ENCODE peak calls at places on chromosomes 13 and 19, in ten cellular contexts. J, F, N, D, B, U, O, L, V and Y are unnamed samples.

GRCh38 chr19:3129112-3129511 is 6.7 kb upstream of the GNA15 start:
- DNase-seq in J (no peak), F (peak), N (no peak), D (no peak), B (peak), U (no peak), O (no peak), L (no peak), V (no peak), Y (no peak)

GRCh38 chr13:94707400-94708021 is 4.8 kb downstream of the SOX21 start:
- DNase-seq in J (no peak), F (no peak), N (peak), D (no peak), B (no peak), U (peak), O (no peak), L (peak), V (no peak), Y (peak)

GRCh38 chr19:27966390-27966816 is 1246.5 kb downstream of the UQCRFS1 start:
- DNase-seq in J (no peak), F (peak), N (no peak), D (no peak), B (peak), U (no peak), O (no peak), L (peak), V (no peak), Y (no peak)

GRCh38 chr19:34150558-34150957 is 21.7 kb upstream of the LSM14A start:
- DNase-seq in J (no peak), F (no peak), N (no peak), D (no peak), B (no peak), U (peak), O (no peak), L (no peak), V (no peak), Y (peak)

GRCh38 chr19:50461066-50461875 is 15.0 kb upstream of the EMC10 start:
- DNase-seq in J (no peak), F (peak), N (peak), D (no peak), B (peak), U (peak), O (peak), L (peak), V (peak), Y (peak)

GRCh38 chr19:39372047-39372802 is 18.7 kb downstream of the PAF1 start:
- DNase-seq in J (peak), F (peak), N (no peak), D (peak), B (no peak), U (no peak), O (peak), L (no peak), V (no peak), Y (no peak)

GRCh38 chr19:389935-390289 is 19.0 kb downstream of the C2CD4C start:
- DNase-seq in J (no peak), F (no peak), N (no peak), D (no peak), B (no peak), U (no peak), O (no peak), L (no peak), V (no peak), Y (no peak)

GRCh38 chr19:54430306-54431254 is 15.3 kb downstream of the TTYH1 start:
- DNase-seq in J (no peak), F (no peak), N (peak), D (no peak), B (no peak), U (peak), O (peak), L (peak), V (peak), Y (peak)

GRCh38 chr19:30403583-30403982 is 31.4 kb downstream of the ZNF536 start:
- DNase-seq in J (no peak), F (no peak), N (no peak), D (no peak), B (no peak), U (no peak), O (no peak), L (no peak), V (no peak), Y (no peak)

GRCh38 chr19:44875666-44876418 is 15.2 kb upstream of the TOMM40 start:
- DNase-seq in J (no peak), F (peak), N (no peak), D (no peak), B (no peak), U (no peak), O (peak), L (no peak), V (no peak), Y (no peak)

GRCh38 chr13:107866007-107866665 is 349.2 kb downstream of the LIG4 start:
- DNase-seq in J (no peak), F (peak), N (peak), D (no peak), B (no peak), U (peak), O (no peak), L (no peak), V (no peak), Y (peak)

GRCh38 chr13:98416408-98416807 is 160.5 kb downstream of the STK24 start:
- DNase-seq in J (no peak), F (no peak), N (no peak), D (peak), B (no peak), U (no peak), O (peak), L (no peak), V (no peak), Y (no peak)

GRCh38 chr19:58518261-58519086 is 1.1 kb downstream of the ZBTB45 start:
- DNase-seq in J (no peak), F (no peak), N (no peak), D (peak), B (peak), U (no peak), O (peak), L (no peak), V (no peak), Y (no peak)

GRCh38 chr19:48569814-48570213 is 17.8 kb downstream of the SULT2B1 start:
- DNase-seq in J (no peak), F (peak), N (no peak), D (no peak), B (no peak), U (no peak), O (no peak), L (no peak), V (no peak), Y (no peak)

GRCh38 chr13:38239874-38240273 is 109.8 kb upstream of the UFM1 start:
- DNase-seq in J (no peak), F (no peak), N (no peak), D (no peak), B (no peak), U (no peak), O (no peak), L (no peak), V (no peak), Y (no peak)

GRCh38 chr19:53246498-53246897 is 8.2 kb downstream of the ZNF677 start:
- DNase-seq in J (no peak), F (no peak), N (no peak), D (no peak), B (peak), U (no peak), O (no peak), L (no peak), V (no peak), Y (no peak)

GRCh38 chr19:42272989-42273406 is 3.9 kb downstream of the CIC start:
- DNase-seq in J (no peak), F (no peak), N (no peak), D (peak), B (no peak), U (no peak), O (no peak), L (no peak), V (no peak), Y (no peak)

GRCh38 chr19:11505032-11505503 is 571 bp downstream of the ZNF653 start:
- DNase-seq in J (peak), F (peak), N (peak), D (peak), B (peak), U (peak), O (peak), L (peak), V (peak), Y (peak)

GRCh38 chr13:104954210-104954609 is 1581.3 kb downstream of the EFNB2 start:
- DNase-seq in J (no peak), F (no peak), N (no peak), D (no peak), B (no peak), U (no peak), O (no peak), L (no peak), V (no peak), Y (no peak)

GRCh38 chr13:24541127-24541475 is 28.5 kb upstream of the PARP4 start:
- DNase-seq in J (no peak), F (no peak), N (no peak), D (no peak), B (no peak), U (no peak), O (no peak), L (no peak), V (no peak), Y (no peak)
- TF ChIP-seq CTCF in J (no peak), F (no peak), N (no peak), D (peak), B (no peak), U (no peak), O (no peak), L (no peak), V (no peak), Y (peak)

GRCh38 chr13:50126378-50127016 is 111.3 kb downstream of the KCNRG start:
- DNase-seq in J (no peak), F (peak), N (no peak), D (no peak), B (peak), U (no peak), O (peak), L (no peak), V (peak), Y (no peak)
- TF ChIP-seq CTCF in J (no peak), F (no peak), N (no peak), D (no peak), B (no peak), U (no peak), O (no peak), L (no peak), V (no peak), Y (no peak)

DNA sequence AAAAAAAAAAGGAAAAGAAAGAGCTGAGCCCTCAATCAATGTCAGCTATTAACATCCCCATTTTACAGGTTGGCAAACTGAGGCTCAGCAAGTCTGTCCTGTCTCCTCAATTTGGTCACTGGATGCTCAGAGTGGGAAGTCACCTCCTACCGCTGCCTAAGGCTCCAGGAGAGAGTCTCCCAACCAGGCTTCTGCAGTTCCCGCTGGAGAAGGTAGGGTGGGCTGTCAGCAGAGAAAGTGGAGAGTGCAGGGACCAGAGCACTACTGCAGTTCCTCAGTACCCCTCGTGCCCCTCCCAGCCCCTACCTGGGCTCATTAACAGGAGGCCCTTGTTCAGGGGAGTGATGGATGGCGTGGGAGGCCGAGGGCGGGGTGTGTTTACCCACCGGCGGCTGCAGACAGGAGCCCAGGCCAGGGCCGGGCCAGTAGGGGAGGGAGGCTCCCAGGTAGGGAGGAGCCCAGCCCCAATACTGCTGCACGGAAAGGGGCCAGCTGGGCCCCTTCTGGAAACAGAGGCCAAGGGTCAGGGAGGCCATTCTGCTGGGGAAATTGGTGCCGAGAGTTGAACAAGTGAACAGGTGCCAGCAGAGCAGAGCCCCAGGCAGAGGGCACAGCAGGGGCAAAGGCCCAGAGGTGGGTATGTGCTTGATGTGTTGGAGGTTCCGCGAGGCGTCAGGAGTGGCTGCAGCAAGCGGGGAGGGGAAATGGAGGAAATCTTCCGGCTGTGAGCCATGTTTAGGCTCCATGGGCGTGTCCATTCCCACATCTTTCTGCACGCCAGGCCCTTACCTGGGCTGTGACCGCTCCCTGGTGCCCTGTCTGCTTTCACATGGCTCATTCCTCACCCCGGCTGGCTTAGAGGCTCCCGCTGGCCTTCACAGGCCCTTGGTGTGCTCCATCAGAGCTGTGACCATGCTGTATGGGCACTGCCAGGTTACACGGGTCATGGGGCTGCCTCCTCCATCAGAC is 7.6 kb upstream of the COMP start:
- DNase-seq in J (no peak), F (no peak), N (no peak), D (no peak), B (no peak), U (no peak), O (peak), L (no peak), V (no peak), Y (no peak)
- TF ChIP-seq CTCF in J (no peak), F (no peak), N (peak), D (no peak), B (no peak), U (peak), O (no peak), L (no peak), V (peak), Y (no peak)

GRCh38 chr13:91699863-91700262 is 301.4 kb downstream of the GPC5 start:
- DNase-seq in J (no peak), F (no peak), N (no peak), D (no peak), B (no peak), U (no peak), O (no peak), L (no peak), V (no peak), Y (no peak)
- TF ChIP-seq CTCF in J (no peak), F (no peak), N (peak), D (no peak), B (no peak), U (peak), O (no peak), L (no peak), V (no peak), Y (no peak)

GRCh38 chr19:45922281-45922680 is 7.7 kb upstream of the NANOS2 start:
- DNase-seq in J (no peak), F (no peak), N (no peak), D (no peak), B (peak), U (no peak), O (no peak), L (no peak), V (no peak), Y (no peak)
- TF ChIP-seq CTCF in J (no peak), F (peak), N (peak), D (no peak), B (peak), U (peak), O (no peak), L (no peak), V (no peak), Y (no peak)

GRCh38 chr19:35216833-35217707 is 11.5 kb downstream of the FAM187B start:
- DNase-seq in J (no peak), F (no peak), N (no peak), D (no peak), B (peak), U (no peak), O (peak), L (no peak), V (peak), Y (no peak)
- TF ChIP-seq CTCF in J (no peak), F (no peak), N (no peak), D (no peak), B (peak), U (no peak), O (no peak), L (no peak), V (peak), Y (no peak)

GRCh38 chr19:13530720-13531119 is 24.4 kb upstream of the CACNA1A start:
- DNase-seq in J (no peak), F (no peak), N (no peak), D (no peak), B (no peak), U (no peak), O (no peak), L (no peak), V (no peak), Y (no peak)

GRCh38 chr19:13521066-13521465 is 14.8 kb upstream of the CACNA1A start:
- DNase-seq in J (no peak), F (no peak), N (no peak), D (no peak), B (no peak), U (no peak), O (no peak), L (no peak), V (no peak), Y (no peak)

DNA sequence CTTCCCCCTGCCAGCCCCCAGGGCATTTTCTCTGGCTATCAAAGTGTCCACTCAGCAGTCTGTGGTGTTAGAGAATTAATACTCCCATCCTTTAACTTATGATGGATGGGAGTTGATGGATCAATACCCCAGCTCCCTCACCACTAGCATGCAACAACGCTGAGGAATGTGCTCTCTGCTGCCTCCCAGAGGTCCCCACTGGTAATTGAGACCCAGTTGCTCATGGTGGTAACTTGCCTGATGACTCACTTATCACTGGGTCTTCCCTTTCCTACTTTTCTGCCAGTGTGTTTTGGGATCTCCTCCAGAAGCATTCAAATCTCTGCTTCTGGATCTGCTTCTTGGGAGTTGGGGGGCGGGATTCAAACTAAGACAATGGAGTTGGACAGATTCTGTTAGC is 20.3 kb upstream of the CACNA1A start:
- DNase-seq in J (no peak), F (peak), N (peak), D (no peak), B (peak), U (peak), O (no peak), L (no peak), V (no peak), Y (peak)
- TF ChIP-seq CTCF in J (no peak), F (peak), N (peak), D (no peak), B (peak), U (peak), O (no peak), L (peak), V (no peak), Y (peak)